ENCODE peak calls at places on chromosomes 11 and 22, in six cellular contexts. Y is neuronal stem cell, Z is IMR-90, M is trophoblast cell, H is H9, P is mesendoderm. N is an unnamed sample. For H3K4me1, the result is how much of the 10 kb centered on the place peaks cover.

GRCh38 chr11:119100246-119100959 is 1.2 kb downstream of the DPAGT1 start:
- DNase-seq in Y (no peak), Z (peak), M (peak), H (no peak), P (peak), N (peak)

GRCh38 chr11:8006349-8006977 is 19.3 kb downstream of the EIF3F start:
- DNase-seq in Y (peak), Z (peak), M (peak), H (peak), P (peak), N (peak)

GRCh38 chr11:16430674-16431073 is 74.3 kb upstream of the SOX6 start:
- DNase-seq in Y (no peak), Z (no peak), M (no peak), H (no peak), P (no peak), N (no peak)

GRCh38 chr11:118161786-118162185 is 9.2 kb upstream of the SCN4B start:
- DNase-seq in Y (no peak), Z (no peak), M (no peak), H (no peak), P (no peak), N (no peak)

GRCh38 chr22:23752750-23753149 is 1.5 kb downstream of the VPREB3 start:
- DNase-seq in Y (no peak), Z (no peak), M (no peak), H (no peak), P (no peak), N (no peak)

GRCh38 chr11:68113986-68114385 is 7.2 kb downstream of the CHKA start:
- DNase-seq in Y (no peak), Z (peak), M (no peak), H (peak), P (no peak), N (peak)

GRCh38 chr11:2975594-2975993 is 16.5 kb downstream of the NAP1L4 start:
- DNase-seq in Y (no peak), Z (peak), M (peak), H (peak), P (peak), N (peak)

GRCh38 chr22:23181763-23182288 is 1.5 kb downstream of the BCR start:
- DNase-seq in Y (no peak), Z (no peak), M (no peak), H (no peak), P (peak), N (no peak)

GRCh38 chr22:41048791-41049717 is 43.3 kb upstream of the EP300 start:
- DNase-seq in Y (peak), Z (peak), M (peak), H (peak), P (peak), N (peak)

GRCh38 chr22:23787910-23788309 is 1.1 kb downstream of the SMARCB1 start:
- DNase-seq in Y (no peak), Z (no peak), M (no peak), H (no peak), P (no peak), N (no peak)

GRCh38 chr11:64000026-64000739 is 13.9 kb downstream of the OTUB1 start:
- DNase-seq in Y (peak), Z (peak), M (peak), H (peak), P (peak), N (peak)

GRCh38 chr22:48743601-48744282 is 1083.9 kb downstream of the BRD1 start:
- DNase-seq in Y (no peak), Z (no peak), M (no peak), H (no peak), P (no peak), N (no peak)

GRCh38 chr11:69213315-69213714 is 57.6 kb downstream of the SMIM38 start:
- DNase-seq in Y (no peak), Z (peak), M (no peak), H (peak), P (no peak), N (peak)

GRCh38 chr22:46703166-46703995 is 34.7 kb downstream of the CERK start:
- DNase-seq in Y (no peak), Z (no peak), M (no peak), H (no peak), P (no peak), N (no peak)

GRCh38 chr11:45156201-45156600 is 9.8 kb downstream of the PRDM11 start:
- DNase-seq in Y (no peak), Z (no peak), M (no peak), H (no peak), P (no peak), N (no peak)

GRCh38 chr11:57213282-57214086 is 23.6 kb downstream of the APLNR start:
- DNase-seq in Y (peak), Z (peak), M (no peak), H (peak), P (peak), N (peak)

GRCh38 chr22:39364646-39365405 is 15.0 kb downstream of the SYNGR1 start:
- DNase-seq in Y (no peak), Z (no peak), M (no peak), H (no peak), P (no peak), N (peak)

GRCh38 chr11:126268361-126268707 is 361 bp downstream of the SRPRA start:
- DNase-seq in Y (no peak), Z (no peak), M (no peak), H (no peak), P (no peak), N (no peak)

GRCh38 chr11:12693075-12693473 is 18.9 kb downstream of the TEAD1 start:
- DNase-seq in Y (no peak), Z (no peak), M (no peak), H (no peak), P (no peak), N (peak)

GRCh38 chr11:105297463-105297862 is 157.9 kb upstream of the CARD18 start:
- DNase-seq in Y (no peak), Z (peak), M (no peak), H (no peak), P (no peak), N (peak)

GRCh38 chr11:111870113-111870512 is 1.3 kb downstream of the ALG9 start:
- DNase-seq in Y (no peak), Z (no peak), M (no peak), H (no peak), P (no peak), N (no peak)

GRCh38 chr11:44301856-44302231 is 8.1 kb downstream of the ALX4 start:
- DNase-seq in Y (no peak), Z (no peak), M (peak), H (no peak), P (no peak), N (peak)

GRCh38 chr11:1747753-1748466 is 2.5 kb downstream of the IFITM10 start:
- DNase-seq in Y (no peak), Z (no peak), M (no peak), H (no peak), P (no peak), N (no peak)

GRCh38 chr22:17412232-17412631 is 43.0 kb downstream of the CECR2 start:
- DNase-seq in Y (no peak), Z (no peak), M (no peak), H (no peak), P (no peak), N (no peak)

GRCh38 chr11:8095831-8096522 is 15.0 kb downstream of the TUB start:
- DNase-seq in Y (no peak), Z (no peak), M (no peak), H (no peak), P (no peak), N (no peak)

GRCh38 chr11:126712017-126712625 is 288.4 kb downstream of the KIRREL3 start:
- DNase-seq in Y (no peak), Z (peak), M (no peak), H (no peak), P (no peak), N (no peak)

GRCh38 chr11:26541870-26542269 is 30.2 kb downstream of the MUC15 start:
- DNase-seq in Y (no peak), Z (no peak), M (no peak), H (no peak), P (no peak), N (no peak)

GRCh38 chr11:101127348-101127698 is 2.3 kb downstream of the PGR start:
- DNase-seq in Y (no peak), Z (no peak), M (no peak), H (peak), P (peak), N (no peak)

GRCh38 chr11:27699926-27700350 is 317 bp downstream of the BDNF start:
- DNase-seq in Y (no peak), Z (no peak), M (no peak), H (no peak), P (no peak), N (no peak)
- H3K4ac ChIP-seq in Y (no peak), Z (peak), M (no peak), H (no peak), P (no peak), N (peak)

DNA sequence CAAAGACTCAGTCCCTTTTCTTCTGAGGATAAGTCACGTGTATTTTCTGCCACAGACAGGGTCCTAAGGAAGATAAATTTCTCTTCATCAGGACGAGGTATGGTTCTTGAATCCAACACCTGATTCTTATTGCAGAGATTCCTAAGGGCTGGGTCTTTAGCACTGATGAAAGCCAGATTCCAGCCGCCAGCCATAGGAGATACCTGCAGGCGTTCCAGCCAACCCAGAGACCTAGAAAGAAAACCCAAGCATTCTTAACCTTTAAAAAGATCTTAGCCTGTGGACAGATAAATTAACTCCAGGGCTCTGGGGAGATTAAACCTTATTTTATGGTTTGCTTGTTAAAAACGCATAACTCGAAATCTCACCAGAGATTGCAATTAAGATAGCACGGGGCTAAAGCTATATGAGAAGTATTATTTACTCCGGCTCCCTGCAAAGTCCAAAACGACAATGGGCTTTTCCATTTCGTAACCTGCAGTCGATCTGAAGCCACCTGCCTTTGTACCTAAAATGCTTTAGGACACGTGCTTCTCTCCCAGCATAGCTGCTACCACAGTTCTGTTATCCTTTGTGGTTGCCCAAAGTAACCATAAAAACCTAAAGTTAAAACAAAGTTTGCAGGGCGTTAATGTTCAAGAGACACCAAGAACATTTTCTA is 104.5 kb downstream of the NXPE2 start:
- DNase-seq in Y (no peak), Z (no peak), M (no peak), H (no peak), P (no peak), N (no peak)
- H3K4me1 ChIP-seq in Y (under half), Z (under half), M (under half), H (under half), P (under half), N (under half)

GRCh38 chr11:62621027-62621566 is 689 bp downstream of the B3GAT3 start:
- DNase-seq in Y (no peak), Z (no peak), M (no peak), H (no peak), P (no peak), N (no peak)
- H3K18ac ChIP-seq in Y (peak), Z (peak), M (peak), H (peak), P (peak), N (peak)

GRCh38 chr22:21921184-21921721 is 31.4 kb downstream of the PPM1F start:
- DNase-seq in Y (no peak), Z (no peak), M (no peak), H (peak), P (no peak), N (no peak)
- H3K4ac ChIP-seq in Y (no peak), Z (no peak), M (no peak), H (no peak), P (no peak), N (no peak)

GRCh38 chr22:28899199-28899853 is 16.0 kb downstream of the ZNRF3 start:
- DNase-seq in Y (no peak), Z (peak), M (no peak), H (no peak), P (no peak), N (no peak)
- H3K4me1 ChIP-seq in Y (under half), Z (under half), M (under half), H (under half), P (under half), N (under half)

GRCh38 chr11:11582261-11582701 is 39.5 kb downstream of the GALNT18 start:
- DNase-seq in Y (no peak), Z (no peak), M (no peak), H (peak), P (no peak), N (no peak)
- H3K18ac ChIP-seq in Y (peak), Z (no peak), M (no peak), H (no peak), P (no peak), N (no peak)

N was measured in mesenchymal stem cell.